ENCODE peak calls at places on chromosomes 6 and 20, in eight cellular contexts. A, R, W, F, I, V, H and M are unnamed samples.

GRCh38 chr6:102736941-102737368 is 1343.4 kb downstream of the GRIK2 start:
- DNase-seq in V (peak), I (no peak), R (no peak), W (no peak), F (peak), A (peak), H (no peak), M (peak)

GRCh38 chr6:6588924-6589696 is 590 bp downstream of the LY86 start:
- DNase-seq in I (no peak), R (no peak), V (no peak), A (no peak), W (no peak), H (peak), F (no peak), M (no peak)

GRCh38 chr6:117270121-117270959 is 5.0 kb downstream of the VGLL2 start:
- DNase-seq in H (no peak), A (no peak), I (no peak), R (no peak), F (peak), W (no peak), V (no peak), M (no peak)

GRCh38 chr20:5844063-5844681 is 94.0 kb downstream of the SHLD1 start:
- DNase-seq in R (no peak), W (peak), V (no peak), I (peak), F (peak), H (peak), A (peak), M (no peak)

GRCh38 chr20:23049933-23050838 is 714 bp upstream of the THBD start:
- DNase-seq in I (no peak), W (no peak), H (peak), F (peak), V (no peak), A (no peak), R (no peak), M (no peak)

GRCh38 chr6:19301980-19302379 is 535.2 kb upstream of the ID4 start:
- DNase-seq in H (no peak), V (no peak), I (no peak), W (no peak), R (peak), F (peak), A (no peak), M (peak)

GRCh38 chr6:44016131-44016870 is 111.0 kb downstream of the MRPL14 start:
- DNase-seq in W (no peak), H (no peak), I (no peak), F (peak), A (peak), R (peak), V (no peak), M (no peak)

GRCh38 chr20:38270869-38271608 is 10.5 kb upstream of the KIAA1755 start:
- DNase-seq in I (no peak), F (peak), W (no peak), V (peak), A (no peak), H (peak), R (peak), M (peak)

GRCh38 chr20:3629893-3630292 is 33.3 kb downstream of the GFRA4 start:
- DNase-seq in R (no peak), I (no peak), H (no peak), F (no peak), W (no peak), A (no peak), V (no peak), M (no peak)

GRCh38 chr6:89215391-89215790 is 1.8 kb downstream of the GABRR1 start:
- DNase-seq in W (no peak), R (no peak), A (no peak), I (no peak), V (no peak), H (peak), F (no peak), M (no peak)

GRCh38 chr6:158631678-158632537 is 12.6 kb downstream of the DYNLT1 start:
- DNase-seq in I (no peak), W (no peak), A (no peak), R (peak), H (peak), V (peak), F (peak), M (peak)

GRCh38 chr6:149888113-149888512 is 9.8 kb downstream of the RAET1E start:
- DNase-seq in V (no peak), A (no peak), F (no peak), R (no peak), H (no peak), I (no peak), W (no peak), M (no peak)

GRCh38 chr20:15359056-15359455 is 1021.6 kb upstream of the FLRT3 start:
- DNase-seq in W (no peak), R (no peak), F (no peak), H (no peak), A (no peak), I (no peak), V (peak), M (peak)

GRCh38 chr20:49890651-49891361 is 24.5 kb downstream of the SPATA2 start:
- DNase-seq in H (no peak), V (no peak), R (no peak), I (no peak), W (no peak), A (no peak), F (no peak), M (no peak)

GRCh38 chr6:139201378-139201777 is 66.5 kb downstream of the HECA start:
- DNase-seq in A (no peak), F (no peak), W (no peak), I (no peak), R (no peak), V (no peak), H (no peak), M (no peak)

GRCh38 chr20:32019156-32019510 is 8.9 kb downstream of the CCM2L start:
- DNase-seq in I (no peak), V (no peak), A (peak), H (no peak), F (no peak), W (no peak), R (no peak), M (no peak)

GRCh38 chr6:109853951-109854350 is 124.2 kb upstream of the GPR6 start:
- DNase-seq in H (no peak), V (no peak), A (no peak), R (no peak), F (no peak), W (no peak), I (no peak), M (no peak)

GRCh38 chr6:71391126-71391525 is 102.5 kb downstream of the OGFRL1 start:
- DNase-seq in H (no peak), F (no peak), A (no peak), I (no peak), W (no peak), V (no peak), R (no peak), M (no peak)